ENCODE peak calls at places on chromosome 4, in four cellular contexts. L is HepG2, Y is HCT116, H is K562. U is an unnamed sample.

GRCh38 chr4:138367942-138368341 is 125.8 kb upstream of the SLC7A11 start:
- DNase-seq in Y (no peak), H (no peak), L (peak; percentile 30), U (no peak)

GRCh38 chr4:1309261-1310010 is 19.7 kb downstream of the MAEA start:
- DNase-seq in Y (no peak), L (peak; percentile 91), H (peak; percentile 89), U (no peak)

GRCh38 chr4:150363721-150364688 is 217.9 kb upstream of the MAB21L2 start:
- DNase-seq in H (no peak), Y (no peak), L (no peak), U (no peak)

GRCh38 chr4:173257732-173258717 is 76.1 kb downstream of the HMGB2 start:
- DNase-seq in Y (peak; percentile 63), L (peak; percentile 29), H (peak; percentile 63), U (peak; percentile 60)

GRCh38 chr4:141041021-141041476 is 92.2 kb downstream of the RNF150 start:
- DNase-seq in H (no peak), L (no peak), Y (no peak), U (no peak)

GRCh38 chr4:121693450-121693849 is 3.3 kb downstream of the ANXA5 start:
- DNase-seq in L (no peak), H (no peak), Y (no peak), U (no peak)

GRCh38 chr4:148795156-148795864 is 353.1 kb upstream of the NR3C2 start:
- DNase-seq in H (no peak), Y (no peak), L (no peak), U (no peak)

GRCh38 chr4:20764353-20764752 is 64.1 kb downstream of the PACRGL start:
- DNase-seq in Y (no peak), H (no peak), L (no peak), U (no peak)

GRCh38 chr4:28469387-28469786 is 1608.7 kb downstream of the STIM2 start:
- DNase-seq in Y (no peak), L (no peak), H (no peak), U (no peak)

GRCh38 chr4:110270492-110271197 is 72.2 kb upstream of the ELOVL6 start:
- DNase-seq in L (no peak), Y (no peak), H (no peak), U (no peak)

GRCh38 chr4:116055857-116056827 is 942.7 kb upstream of the NDST4 start:
- DNase-seq in L (no peak), Y (peak; percentile 22), H (no peak), U (no peak)

GRCh38 chr4:187606581-187606980 is 389.0 kb upstream of the ZFP42 start:
- DNase-seq in L (peak; percentile 50), Y (peak; percentile 54), H (peak; percentile 37), U (peak; percentile 36)

GRCh38 chr4:94798808-94799207 is 41.1 kb downstream of the BMPR1B start:
- DNase-seq in Y (no peak), H (no peak), L (no peak), U (no peak)

GRCh38 chr4:13642576-13642975 is 15.1 kb upstream of the BOD1L1 start:
- DNase-seq in L (no peak), Y (no peak), H (no peak), U (no peak)

GRCh38 chr4:96189761-96190160 is 349.9 kb downstream of the PDHA2 start:
- DNase-seq in H (no peak), L (no peak), Y (no peak), U (no peak)

GRCh38 chr4:48162162-48162561 is 28.1 kb upstream of the TXK start:
- DNase-seq in L (no peak), H (no peak), Y (no peak), U (no peak)

GRCh38 chr4:86959588-86960500 is 25.0 kb downstream of the AFF1 start:
- DNase-seq in H (no peak), Y (no peak), L (no peak), U (no peak)
- TF ChIP-seq TCF7L2 in H (no peak), Y (no peak), L (no peak), U (no peak)

DNA sequence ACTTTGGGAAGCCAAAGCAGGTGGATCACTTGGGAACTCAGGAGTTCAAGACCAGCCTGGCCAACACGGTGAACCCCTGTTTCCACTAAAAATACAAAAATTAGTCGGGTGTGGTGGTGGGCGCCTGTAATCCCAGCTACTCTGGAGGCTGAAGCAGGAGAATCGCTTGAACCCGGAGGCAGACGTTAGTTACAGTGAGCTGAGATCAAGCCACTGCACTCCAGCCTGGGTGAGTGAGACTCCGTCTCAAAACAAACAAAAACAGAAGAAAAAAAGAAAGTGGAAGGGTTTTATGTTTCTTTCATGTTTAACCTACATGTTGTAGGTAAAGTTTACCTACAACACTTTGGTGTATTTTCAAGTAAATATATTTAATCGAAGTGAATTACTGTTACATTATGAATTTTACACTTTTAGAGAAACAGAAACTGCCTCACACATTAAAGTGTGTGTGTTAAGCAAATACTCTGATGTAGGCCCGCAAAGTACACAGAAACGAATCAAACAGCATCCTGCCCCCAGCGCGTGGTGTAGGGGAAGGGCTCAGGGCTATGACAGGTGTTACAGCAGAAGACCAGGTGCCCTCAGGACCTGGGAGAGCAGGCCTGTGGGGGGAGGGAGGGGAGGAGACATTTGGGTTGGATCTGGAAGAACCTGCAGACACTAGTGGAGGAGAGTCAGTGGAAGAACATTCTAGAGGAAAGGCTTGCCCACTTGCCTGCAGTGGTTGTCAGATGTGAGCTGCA is 39.0 kb downstream of the PTTG2 start:
- DNase-seq in L (no peak), Y (no peak), H (no peak), U (no peak)
- TF ChIP-seq SIN3A in L (no peak), Y (no peak), H (no peak), U (no peak)

GRCh38 chr4:5976431-5976830 is 41.8 kb downstream of the C4orf50 start:
- DNase-seq in L (no peak), Y (no peak), H (no peak), U (no peak)

GRCh38 chr4:5974321-5974720 is 43.9 kb downstream of the C4orf50 start:
- DNase-seq in Y (no peak), H (no peak), L (no peak), U (no peak)

GRCh38 chr4:5973486-5974220 is 44.6 kb downstream of the C4orf50 start:
- DNase-seq in Y (no peak), L (no peak), H (no peak), U (no peak)

GRCh38 chr4:5979981-5980380 is 38.2 kb downstream of the C4orf50 start:
- DNase-seq in H (peak; percentile 22), Y (peak; percentile 7), L (no peak), U (no peak)

GRCh38 chr4:5976921-5977320 is 41.3 kb downstream of the C4orf50 start:
- DNase-seq in Y (no peak), H (no peak), L (no peak), U (no peak)
- TF ChIP-seq TCF7L2 in Y (no peak), H (no peak), L (no peak), U (no peak)

GRCh38 chr4:184281231-184282139 is 63.8 kb upstream of the ENPP6 start:
- DNase-seq in H (no peak), L (no peak), Y (no peak), U (no peak)

GRCh38 chr4:184280104-184280503 is 62.4 kb upstream of the ENPP6 start:
- DNase-seq in L (no peak), H (no peak), Y (no peak), U (no peak)

GRCh38 chr4:184282251-184282713 is 64.6 kb upstream of the ENPP6 start:
- DNase-seq in H (no peak), L (peak; percentile 61), Y (no peak), U (no peak)

GRCh38 chr4:184280591-184281071 is 63.0 kb upstream of the ENPP6 start:
- DNase-seq in H (peak; percentile 45), Y (no peak), L (peak; percentile 28), U (no peak)

DNA sequence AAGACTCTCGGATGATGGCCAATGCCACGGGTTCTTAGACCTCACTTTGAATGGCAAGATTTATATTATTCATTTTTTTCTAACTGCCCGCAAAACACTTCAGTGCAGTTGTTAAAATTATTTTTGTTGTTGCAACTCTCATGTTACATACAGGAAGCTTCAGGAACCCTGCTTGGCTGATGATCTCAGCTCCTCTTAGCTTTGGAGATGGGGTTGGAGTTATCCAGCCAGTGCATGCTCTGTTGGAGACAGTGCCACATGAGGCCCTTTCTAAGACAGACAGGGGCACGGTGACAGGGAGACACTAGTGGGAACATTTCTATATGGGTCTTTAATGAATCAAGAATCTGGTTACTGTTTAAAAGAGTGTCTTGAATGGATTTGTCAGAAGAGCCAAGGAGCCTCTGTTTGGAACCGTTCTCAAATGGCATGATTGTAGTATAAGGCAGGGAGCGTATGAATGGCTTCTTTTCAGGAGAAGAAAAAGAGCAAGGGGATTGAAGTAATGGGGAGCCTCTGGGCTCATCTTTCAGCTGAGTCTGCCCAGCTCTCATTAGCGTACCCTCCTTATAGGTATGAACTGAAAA is 61.9 kb upstream of the ENPP6 start:
- DNase-seq in H (no peak), Y (no peak), L (no peak), U (no peak)
- TF ChIP-seq SIN3A in H (no peak), Y (no peak), L (no peak), U (no peak)

GRCh38 chr4:164304861-164305260 is 449.1 kb upstream of the SMIM31 start:
- DNase-seq in L (no peak), Y (no peak), H (no peak), U (no peak)
- TF ChIP-seq TCF7L2 in L (no peak), Y (no peak), H (no peak), U (no peak)

GRCh38 chr4:79164961-79165610 is 160.8 kb downstream of the NAA11 start:
- DNase-seq in Y (no peak), H (no peak), L (no peak), U (no peak)

GRCh38 chr4:79160962-79161361 is 164.9 kb downstream of the NAA11 start:
- DNase-seq in Y (no peak), L (no peak), H (no peak), U (no peak)

DNA sequence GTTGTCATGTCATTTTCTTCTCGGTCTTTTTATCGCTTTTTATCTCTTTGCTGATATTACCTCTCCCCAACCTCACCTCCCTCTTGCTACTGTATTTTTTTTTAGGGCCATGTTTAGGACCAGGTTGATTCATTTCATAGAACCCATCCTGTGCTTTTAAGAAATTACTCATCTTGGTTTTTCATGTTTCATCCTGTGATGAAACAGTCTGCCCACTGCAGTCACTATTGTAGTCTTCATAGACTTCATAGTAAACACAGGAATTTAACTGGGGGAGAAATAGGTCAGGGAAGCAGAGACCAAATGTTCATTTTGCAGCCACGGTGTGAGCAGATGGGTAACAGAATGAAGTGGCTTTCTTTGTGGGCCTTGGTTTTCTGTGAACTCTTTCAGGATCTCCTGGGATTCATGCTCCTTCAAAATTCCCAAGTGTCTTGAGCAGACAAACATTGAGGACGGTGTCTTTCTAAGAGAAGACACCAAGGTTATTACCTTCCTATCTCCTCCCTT is 161.8 kb downstream of the NAA11 start:
- DNase-seq in L (no peak), H (no peak), Y (no peak), U (no peak)
- TF ChIP-seq SIN3A in L (no peak), H (no peak), Y (no peak), U (no peak)

GRCh38 chr4:181432347-181432746 is 810.9 kb upstream of the TENM3 start:
- DNase-seq in Y (no peak), L (no peak), H (no peak), U (no peak)
- TF ChIP-seq TCF7L2 in Y (no peak), L (no peak), H (no peak), U (no peak)

DNA sequence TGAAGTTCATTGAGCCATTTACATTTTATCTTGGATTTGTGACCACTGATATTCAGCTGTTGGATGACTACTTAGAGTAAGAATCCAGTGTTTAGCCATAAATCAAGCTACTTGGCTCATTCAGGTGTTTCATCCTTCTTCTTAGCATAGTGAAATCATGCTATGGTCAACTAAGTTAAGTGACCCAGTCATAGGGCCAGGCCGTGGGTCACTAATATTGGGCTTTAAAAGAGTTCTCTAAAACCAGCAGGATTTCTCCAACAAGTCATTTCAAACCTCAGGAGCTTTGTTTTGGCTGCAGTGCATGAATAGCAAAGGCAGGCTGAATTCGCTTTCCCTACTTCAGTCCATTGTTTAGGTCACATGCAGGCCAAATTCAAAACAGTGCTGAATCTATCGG is 181.0 kb downstream of the MAML3 start:
- DNase-seq in Y (no peak), H (no peak), L (no peak), U (no peak)
- TF ChIP-seq SIN3A in Y (no peak), H (no peak), L (no peak), U (no peak)

GRCh38 chr4:53654300-53654758 is 63.0 kb upstream of the LNX1 start:
- DNase-seq in Y (no peak), L (no peak), H (no peak), U (no peak)
- TF ChIP-seq TCF7L2 in Y (no peak), L (no peak), H (no peak), U (no peak)